ENCODE peak calls at places on chromosomes 7 and 10, in four cellular contexts. H is fibroblast of lung, O is left ventricle myocardium inferior, G is mesothelial cell of epicardium. M is an unnamed sample.

GRCh38 chr10:20634841-20635240 is 262.3 kb downstream of the NEBL start:
- DNase-seq in H (peak), O (no peak), G (no peak), M (no peak)

GRCh38 chr7:31123726-31124125 is 71.6 kb downstream of the ADCYAP1R1 start:
- DNase-seq in H (no peak), O (no peak), G (no peak), M (no peak)

GRCh38 chr7:90412458-90413184 is 9.4 kb downstream of the CLDN12 start:
- DNase-seq in H (no peak), O (no peak), G (no peak), M (no peak)

GRCh38 chr7:143385891-143386781 is 5.0 kb downstream of the ZYX start:
- DNase-seq in H (peak), O (no peak), G (no peak), M (peak)

GRCh38 chr7:29853072-29853471 is 46.8 kb downstream of the WIPF3 start:
- DNase-seq in H (no peak), O (no peak), G (no peak), M (no peak)

GRCh38 chr10:121104476-121105111 is 253.4 kb downstream of the WDR11 start:
- DNase-seq in H (no peak), O (no peak), G (no peak), M (no peak)

GRCh38 chr7:31775511-31775910 is 88.5 kb downstream of the PPP1R17 start:
- DNase-seq in H (no peak), O (no peak), G (no peak), M (no peak)

GRCh38 chr10:49254556-49255318 is 44.2 kb upstream of the C10orf71 start:
- DNase-seq in H (no peak), O (no peak), G (no peak), M (no peak)

GRCh38 chr7:27179030-27179429 is 4.9 kb upstream of the HOXA10 start:
- DNase-seq in H (no peak), O (peak), G (no peak), M (peak)

GRCh38 chr7:40134428-40135423 is at the start of the genes MPLKIP and SUGCT:
- DNase-seq in H (peak), O (peak), G (peak), M (peak)

GRCh38 chr10:74213571-74214162 is 62.6 kb downstream of the ADK start:
- DNase-seq in H (peak), O (no peak), G (no peak), M (no peak)
- TF ChIP-seq CTCF in H (peak), O (peak), G (no peak), M (no peak)

GRCh38 chr7:91553410-91553895 is 289.2 kb downstream of the FZD1 start:
- DNase-seq in H (no peak), O (no peak), G (no peak), M (no peak)
- TF ChIP-seq CTCF in H (no peak), O (no peak), G (no peak), M (no peak)

GRCh38 chr7:22732556-22733126 is 5.6 kb downstream of the IL6 start:
- DNase-seq in H (peak), O (no peak), G (no peak), M (no peak)
- TF ChIP-seq CTCF in H (peak), O (peak), G (no peak), M (no peak)

GRCh38 chr10:13056461-13057077 is 43.4 kb upstream of the OPTN start:
- DNase-seq in H (peak), O (no peak), G (no peak), M (no peak)
- TF ChIP-seq CTCF in H (peak), O (peak), G (no peak), M (no peak)